ENCODE peak calls at places on chromosomes 1 and 21, in ten cellular contexts. One of them, this sample, is unnamed.

GRCh38 chr1:96746440-96747223 is 25.0 kb downstream of the PTBP2 start:
- DNase-seq in BJ: no peak
- DNase-seq in gastrocnemius medialis: no peak
- DNase-seq in astrocyte of the cerebellum: no peak
- DNase-seq in left ventricle myocardium inferior: no peak
- DNase-seq in hepatocyte: no peak
- DNase-seq in astrocyte of the spinal cord: no peak
- DNase-seq in CD4-positive, alpha-beta memory T cell: no peak
- DNase-seq in body of pancreas: no peak
- DNase-seq in neural progenitor cell: no peak
- DNase-seq in this sample: no peak

GRCh38 chr21:37423103-37423502 is 56.5 kb downstream of the DYRK1A start:
- DNase-seq in BJ: no peak
- DNase-seq in gastrocnemius medialis: no peak
- DNase-seq in astrocyte of the cerebellum: no peak
- DNase-seq in left ventricle myocardium inferior: no peak
- DNase-seq in hepatocyte: no peak
- DNase-seq in astrocyte of the spinal cord: no peak
- DNase-seq in CD4-positive, alpha-beta memory T cell: no peak
- DNase-seq in body of pancreas: no peak
- DNase-seq in neural progenitor cell: no peak
- DNase-seq in this sample: no peak

GRCh38 chr1:228938248-228938891 is 203.1 kb downstream of the RHOU start:
- DNase-seq in BJ: no peak
- DNase-seq in gastrocnemius medialis: no peak
- DNase-seq in astrocyte of the cerebellum: no peak
- DNase-seq in left ventricle myocardium inferior: no peak
- DNase-seq in hepatocyte: no peak
- DNase-seq in astrocyte of the spinal cord: peak
- DNase-seq in CD4-positive, alpha-beta memory T cell: no peak
- DNase-seq in body of pancreas: no peak
- DNase-seq in neural progenitor cell: no peak
- DNase-seq in this sample: peak

GRCh38 chr1:39990428-39990827 is 35.5 kb downstream of the MFSD2A start:
- DNase-seq in BJ: no peak
- DNase-seq in gastrocnemius medialis: no peak
- DNase-seq in astrocyte of the cerebellum: no peak
- DNase-seq in left ventricle myocardium inferior: no peak
- DNase-seq in hepatocyte: no peak
- DNase-seq in astrocyte of the spinal cord: no peak
- DNase-seq in CD4-positive, alpha-beta memory T cell: no peak
- DNase-seq in body of pancreas: no peak
- DNase-seq in neural progenitor cell: no peak
- DNase-seq in this sample: no peak

GRCh38 chr1:47686731-47687617 is 249.1 kb downstream of the FOXD2 start:
- DNase-seq in BJ: no peak
- DNase-seq in gastrocnemius medialis: no peak
- DNase-seq in astrocyte of the cerebellum: no peak
- DNase-seq in left ventricle myocardium inferior: no peak
- DNase-seq in hepatocyte: no peak
- DNase-seq in astrocyte of the spinal cord: no peak
- DNase-seq in CD4-positive, alpha-beta memory T cell: no peak
- DNase-seq in body of pancreas: no peak
- DNase-seq in neural progenitor cell: no peak
- DNase-seq in this sample: peak

GRCh38 chr1:39425151-39425550 is 66.3 kb upstream of the BMP8A start:
- DNase-seq in BJ: no peak
- DNase-seq in gastrocnemius medialis: no peak
- DNase-seq in astrocyte of the cerebellum: no peak
- DNase-seq in left ventricle myocardium inferior: no peak
- DNase-seq in hepatocyte: no peak
- DNase-seq in astrocyte of the spinal cord: no peak
- DNase-seq in CD4-positive, alpha-beta memory T cell: no peak
- DNase-seq in body of pancreas: no peak
- DNase-seq in neural progenitor cell: no peak
- DNase-seq in this sample: no peak

GRCh38 chr1:14514760-14515159 is 83.7 kb upstream of the KAZN start:
- DNase-seq in BJ: no peak
- DNase-seq in gastrocnemius medialis: no peak
- DNase-seq in astrocyte of the cerebellum: no peak
- DNase-seq in left ventricle myocardium inferior: no peak
- DNase-seq in hepatocyte: no peak
- DNase-seq in astrocyte of the spinal cord: no peak
- DNase-seq in CD4-positive, alpha-beta memory T cell: no peak
- DNase-seq in body of pancreas: no peak
- DNase-seq in neural progenitor cell: no peak
- DNase-seq in this sample: no peak

GRCh38 chr1:240691521-240692338 is 79.8 kb upstream of the GREM2 start:
- DNase-seq in BJ: no peak
- DNase-seq in gastrocnemius medialis: no peak
- DNase-seq in astrocyte of the cerebellum: peak
- DNase-seq in left ventricle myocardium inferior: no peak
- DNase-seq in hepatocyte: peak
- DNase-seq in astrocyte of the spinal cord: peak
- DNase-seq in CD4-positive, alpha-beta memory T cell: no peak
- DNase-seq in body of pancreas: peak
- DNase-seq in neural progenitor cell: peak
- DNase-seq in this sample: peak

GRCh38 chr1:50084389-50084788 is 24.3 kb upstream of the ELAVL4 start:
- DNase-seq in BJ: no peak
- DNase-seq in gastrocnemius medialis: no peak
- DNase-seq in astrocyte of the cerebellum: no peak
- DNase-seq in left ventricle myocardium inferior: no peak
- DNase-seq in hepatocyte: no peak
- DNase-seq in astrocyte of the spinal cord: no peak
- DNase-seq in CD4-positive, alpha-beta memory T cell: no peak
- DNase-seq in body of pancreas: no peak
- DNase-seq in neural progenitor cell: no peak
- DNase-seq in this sample: no peak

GRCh38 chr1:39625462-39626273 is 13.8 kb downstream of the HEYL start:
- DNase-seq in BJ: no peak
- DNase-seq in gastrocnemius medialis: peak
- DNase-seq in astrocyte of the cerebellum: no peak
- DNase-seq in left ventricle myocardium inferior: peak
- DNase-seq in hepatocyte: peak
- DNase-seq in astrocyte of the spinal cord: peak
- DNase-seq in CD4-positive, alpha-beta memory T cell: no peak
- DNase-seq in body of pancreas: peak
- DNase-seq in neural progenitor cell: no peak
- DNase-seq in this sample: peak

GRCh38 chr21:46572850-46573249 is 32.0 kb downstream of the S100B start:
- DNase-seq in BJ: no peak
- DNase-seq in gastrocnemius medialis: no peak
- DNase-seq in astrocyte of the cerebellum: no peak
- DNase-seq in left ventricle myocardium inferior: no peak
- DNase-seq in hepatocyte: no peak
- DNase-seq in astrocyte of the spinal cord: no peak
- DNase-seq in CD4-positive, alpha-beta memory T cell: no peak
- DNase-seq in body of pancreas: no peak
- DNase-seq in neural progenitor cell: no peak
- DNase-seq in this sample: no peak

GRCh38 chr1:84675106-84675505 is 15.2 kb downstream of the SSX2IP start:
- DNase-seq in BJ: no peak
- DNase-seq in gastrocnemius medialis: no peak
- DNase-seq in astrocyte of the cerebellum: no peak
- DNase-seq in left ventricle myocardium inferior: no peak
- DNase-seq in hepatocyte: no peak
- DNase-seq in astrocyte of the spinal cord: no peak
- DNase-seq in CD4-positive, alpha-beta memory T cell: no peak
- DNase-seq in body of pancreas: no peak
- DNase-seq in neural progenitor cell: no peak
- DNase-seq in this sample: no peak

GRCh38 chr1:159828916-159829634 is 2.4 kb downstream of the SLAMF8 start:
- DNase-seq in BJ: no peak
- DNase-seq in gastrocnemius medialis: peak
- DNase-seq in astrocyte of the cerebellum: no peak
- DNase-seq in left ventricle myocardium inferior: peak
- DNase-seq in hepatocyte: peak
- DNase-seq in astrocyte of the spinal cord: no peak
- DNase-seq in CD4-positive, alpha-beta memory T cell: no peak
- DNase-seq in body of pancreas: peak
- DNase-seq in neural progenitor cell: peak
- DNase-seq in this sample: no peak

GRCh38 chr1:193427524-193427923 is 241.1 kb upstream of the B3GALT2 start:
- DNase-seq in BJ: no peak
- DNase-seq in gastrocnemius medialis: no peak
- DNase-seq in astrocyte of the cerebellum: no peak
- DNase-seq in left ventricle myocardium inferior: no peak
- DNase-seq in hepatocyte: no peak
- DNase-seq in astrocyte of the spinal cord: no peak
- DNase-seq in CD4-positive, alpha-beta memory T cell: no peak
- DNase-seq in body of pancreas: no peak
- DNase-seq in neural progenitor cell: no peak
- DNase-seq in this sample: no peak

GRCh38 chr1:163758977-163759670 is 437.4 kb downstream of the NUF2 start:
- DNase-seq in BJ: no peak
- DNase-seq in gastrocnemius medialis: no peak
- DNase-seq in astrocyte of the cerebellum: no peak
- DNase-seq in left ventricle myocardium inferior: no peak
- DNase-seq in hepatocyte: no peak
- DNase-seq in astrocyte of the spinal cord: no peak
- DNase-seq in CD4-positive, alpha-beta memory T cell: no peak
- DNase-seq in body of pancreas: no peak
- DNase-seq in neural progenitor cell: no peak
- DNase-seq in this sample: no peak

GRCh38 chr1:183600136-183600535 is 9.9 kb upstream of the NCF2 start:
- DNase-seq in BJ: no peak
- DNase-seq in gastrocnemius medialis: peak
- DNase-seq in astrocyte of the cerebellum: peak
- DNase-seq in left ventricle myocardium inferior: no peak
- DNase-seq in hepatocyte: no peak
- DNase-seq in astrocyte of the spinal cord: peak
- DNase-seq in CD4-positive, alpha-beta memory T cell: no peak
- DNase-seq in body of pancreas: no peak
- DNase-seq in neural progenitor cell: no peak
- DNase-seq in this sample: peak

GRCh38 chr1:230581446-230582079 is 60.7 kb upstream of the COG2 start:
- DNase-seq in BJ: no peak
- DNase-seq in gastrocnemius medialis: no peak
- DNase-seq in astrocyte of the cerebellum: no peak
- DNase-seq in left ventricle myocardium inferior: no peak
- DNase-seq in hepatocyte: no peak
- DNase-seq in astrocyte of the spinal cord: no peak
- DNase-seq in CD4-positive, alpha-beta memory T cell: no peak
- DNase-seq in body of pancreas: no peak
- DNase-seq in neural progenitor cell: peak
- DNase-seq in this sample: no peak

GRCh38 chr1:82515650-82516049 is 714.9 kb downstream of the ADGRL2 start:
- DNase-seq in BJ: no peak
- DNase-seq in gastrocnemius medialis: no peak
- DNase-seq in astrocyte of the cerebellum: no peak
- DNase-seq in left ventricle myocardium inferior: no peak
- DNase-seq in hepatocyte: peak
- DNase-seq in astrocyte of the spinal cord: no peak
- DNase-seq in CD4-positive, alpha-beta memory T cell: no peak
- DNase-seq in body of pancreas: no peak
- DNase-seq in neural progenitor cell: no peak
- DNase-seq in this sample: no peak

GRCh38 chr1:177558372-177558771 is 387.6 kb downstream of the BRINP2 start:
- DNase-seq in BJ: no peak
- DNase-seq in gastrocnemius medialis: no peak
- DNase-seq in astrocyte of the cerebellum: no peak
- DNase-seq in left ventricle myocardium inferior: no peak
- DNase-seq in hepatocyte: no peak
- DNase-seq in astrocyte of the spinal cord: no peak
- DNase-seq in CD4-positive, alpha-beta memory T cell: no peak
- DNase-seq in body of pancreas: no peak
- DNase-seq in neural progenitor cell: no peak
- DNase-seq in this sample: no peak
- H3K4me3 ChIP-seq in BJ: no peak
- H3K4me3 ChIP-seq in gastrocnemius medialis: no peak
- H3K4me3 ChIP-seq in astrocyte of the cerebellum: no peak
- H3K4me3 ChIP-seq in left ventricle myocardium inferior: no peak
- H3K4me3 ChIP-seq in hepatocyte: no peak
- H3K4me3 ChIP-seq in astrocyte of the spinal cord: no peak
- H3K4me3 ChIP-seq in CD4-positive, alpha-beta memory T cell: no peak
- H3K4me3 ChIP-seq in body of pancreas: no peak
- H3K4me3 ChIP-seq in neural progenitor cell: no peak
- H3K4me3 ChIP-seq in this sample: no peak

DNA sequence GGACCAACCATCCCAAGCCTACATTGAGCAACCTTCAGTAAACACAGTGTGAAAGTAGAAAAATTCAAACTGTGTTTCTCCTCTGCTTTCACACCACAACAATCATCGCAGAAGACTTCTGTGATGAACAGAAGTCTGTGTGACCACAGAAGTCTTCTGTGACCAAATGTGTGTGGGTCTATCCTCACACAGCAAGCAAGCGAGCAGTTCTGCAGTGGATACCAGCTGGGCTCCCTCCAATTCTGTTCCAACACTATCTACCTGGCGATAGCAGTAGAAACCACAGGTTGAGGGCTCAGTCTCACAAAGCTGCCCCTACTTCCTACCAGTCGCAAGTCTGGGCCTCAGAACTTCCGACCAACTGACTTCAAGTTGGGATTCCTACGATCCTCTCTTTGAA is 21.1 kb upstream of the RAP1A start:
- DNase-seq in BJ: no peak
- DNase-seq in gastrocnemius medialis: no peak
- DNase-seq in astrocyte of the cerebellum: no peak
- DNase-seq in left ventricle myocardium inferior: no peak
- DNase-seq in hepatocyte: no peak
- DNase-seq in astrocyte of the spinal cord: no peak
- DNase-seq in CD4-positive, alpha-beta memory T cell: peak
- DNase-seq in body of pancreas: no peak
- DNase-seq in neural progenitor cell: no peak
- DNase-seq in this sample: no peak
- H3K4me3 ChIP-seq in BJ: no peak
- H3K4me3 ChIP-seq in gastrocnemius medialis: no peak
- H3K4me3 ChIP-seq in astrocyte of the cerebellum: no peak
- H3K4me3 ChIP-seq in left ventricle myocardium inferior: no peak
- H3K4me3 ChIP-seq in hepatocyte: no peak
- H3K4me3 ChIP-seq in astrocyte of the spinal cord: no peak
- H3K4me3 ChIP-seq in CD4-positive, alpha-beta memory T cell: no peak
- H3K4me3 ChIP-seq in body of pancreas: no peak
- H3K4me3 ChIP-seq in neural progenitor cell: no peak
- H3K4me3 ChIP-seq in this sample: no peak

DNA sequence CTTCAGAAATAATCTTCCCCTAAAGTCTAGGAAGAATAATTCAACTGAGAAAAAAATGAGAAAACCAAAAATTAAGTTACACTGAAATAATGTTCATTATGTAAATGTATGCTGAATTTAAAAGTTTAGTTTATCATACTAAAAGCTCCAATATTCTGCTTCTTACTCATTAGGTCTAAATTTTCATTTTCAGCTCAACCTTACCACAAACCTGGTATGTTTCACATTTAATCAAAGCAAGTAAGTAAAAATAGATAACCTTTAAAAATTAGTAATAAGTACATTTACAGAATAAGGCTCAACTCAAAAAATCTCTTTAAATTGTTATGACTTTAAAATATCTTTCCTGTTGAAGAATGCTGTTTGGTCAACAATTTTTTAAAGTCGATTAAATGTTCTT is 15.0 kb downstream of the BTG3 start:
- DNase-seq in BJ: no peak
- DNase-seq in gastrocnemius medialis: no peak
- DNase-seq in astrocyte of the cerebellum: no peak
- DNase-seq in left ventricle myocardium inferior: no peak
- DNase-seq in hepatocyte: no peak
- DNase-seq in astrocyte of the spinal cord: no peak
- DNase-seq in CD4-positive, alpha-beta memory T cell: no peak
- DNase-seq in body of pancreas: no peak
- DNase-seq in neural progenitor cell: no peak
- DNase-seq in this sample: no peak
- H3K4me3 ChIP-seq in BJ: no peak
- H3K4me3 ChIP-seq in gastrocnemius medialis: no peak
- H3K4me3 ChIP-seq in astrocyte of the cerebellum: no peak
- H3K4me3 ChIP-seq in left ventricle myocardium inferior: no peak
- H3K4me3 ChIP-seq in hepatocyte: no peak
- H3K4me3 ChIP-seq in astrocyte of the spinal cord: no peak
- H3K4me3 ChIP-seq in CD4-positive, alpha-beta memory T cell: no peak
- H3K4me3 ChIP-seq in body of pancreas: no peak
- H3K4me3 ChIP-seq in neural progenitor cell: no peak
- H3K4me3 ChIP-seq in this sample: no peak

GRCh38 chr1:221851341-221851740 is 109.5 kb upstream of the DUSP10 start:
- DNase-seq in BJ: no peak
- DNase-seq in gastrocnemius medialis: no peak
- DNase-seq in astrocyte of the cerebellum: no peak
- DNase-seq in left ventricle myocardium inferior: no peak
- DNase-seq in hepatocyte: no peak
- DNase-seq in astrocyte of the spinal cord: no peak
- DNase-seq in CD4-positive, alpha-beta memory T cell: no peak
- DNase-seq in body of pancreas: no peak
- DNase-seq in neural progenitor cell: no peak
- DNase-seq in this sample: no peak
- H3K4me3 ChIP-seq in BJ: no peak
- H3K4me3 ChIP-seq in gastrocnemius medialis: no peak
- H3K4me3 ChIP-seq in astrocyte of the cerebellum: no peak
- H3K4me3 ChIP-seq in left ventricle myocardium inferior: no peak
- H3K4me3 ChIP-seq in hepatocyte: no peak
- H3K4me3 ChIP-seq in astrocyte of the spinal cord: no peak
- H3K4me3 ChIP-seq in CD4-positive, alpha-beta memory T cell: no peak
- H3K4me3 ChIP-seq in body of pancreas: no peak
- H3K4me3 ChIP-seq in neural progenitor cell: no peak
- H3K4me3 ChIP-seq in this sample: no peak